ENCODE peak calls at places on chromosomes 6 and 20, in seven cellular contexts. T is suprapubic skin, U is dorsolateral prefrontal cortex, L is progenitor cell of endocrine pancreas, G is lung, C is B cell, R is epithelial cell of esophagus. S is an unnamed sample.

GRCh38 chr6:44831002-44831610 is 443.6 kb downstream of the CDC5L start:
- DNase-seq in T (no peak), U (no peak), L (no peak), G (no peak), C (no peak), R (no peak), S (no peak)

GRCh38 chr20:48404598-48404997 is 423.2 kb downstream of the PREX1 start:
- DNase-seq in T (no peak), U (no peak), L (no peak), G (no peak), C (no peak), R (no peak), S (no peak)

GRCh38 chr20:63273635-63274380 is 1.2 kb downstream of the ARFGAP1 start:
- DNase-seq in T (no peak), U (no peak), L (no peak), G (no peak), C (no peak), R (peak), S (no peak)

GRCh38 chr6:1049900-1050299 is 262.0 kb upstream of the FOXQ1 start:
- DNase-seq in T (no peak), U (no peak), L (no peak), G (no peak), C (no peak), R (no peak), S (no peak)

GRCh38 chr6:81451787-81452186 is 300.7 kb downstream of the TENT5A start:
- DNase-seq in T (no peak), U (no peak), L (no peak), G (no peak), C (no peak), R (peak), S (no peak)

GRCh38 chr6:155486795-155487294 is 31.2 kb upstream of the NOX3 start:
- DNase-seq in T (no peak), U (no peak), L (no peak), G (no peak), C (no peak), R (no peak), S (no peak)

GRCh38 chr6:100549406-100550167 is 84.9 kb upstream of the SIM1 start:
- DNase-seq in T (no peak), U (no peak), L (no peak), G (no peak), C (no peak), R (peak), S (no peak)

GRCh38 chr20:23520185-23520584 is 29.3 kb downstream of the CST8 start:
- DNase-seq in T (no peak), U (no peak), L (no peak), G (no peak), C (no peak), R (no peak), S (no peak)

GRCh38 chr6:79048611-79049010 is 29.4 kb downstream of the PHIP start:
- DNase-seq in T (no peak), U (no peak), L (no peak), G (no peak), C (no peak), R (peak), S (peak)

GRCh38 chr20:50019466-50020256 is 36.9 kb downstream of the SNAI1 start:
- DNase-seq in T (no peak), U (peak), L (no peak), G (no peak), C (no peak), R (peak), S (no peak)

GRCh38 chr20:20273281-20273680 is 94.6 kb upstream of the INSM1 start:
- DNase-seq in T (no peak), U (no peak), L (no peak), G (no peak), C (no peak), R (peak), S (no peak)

DNA sequence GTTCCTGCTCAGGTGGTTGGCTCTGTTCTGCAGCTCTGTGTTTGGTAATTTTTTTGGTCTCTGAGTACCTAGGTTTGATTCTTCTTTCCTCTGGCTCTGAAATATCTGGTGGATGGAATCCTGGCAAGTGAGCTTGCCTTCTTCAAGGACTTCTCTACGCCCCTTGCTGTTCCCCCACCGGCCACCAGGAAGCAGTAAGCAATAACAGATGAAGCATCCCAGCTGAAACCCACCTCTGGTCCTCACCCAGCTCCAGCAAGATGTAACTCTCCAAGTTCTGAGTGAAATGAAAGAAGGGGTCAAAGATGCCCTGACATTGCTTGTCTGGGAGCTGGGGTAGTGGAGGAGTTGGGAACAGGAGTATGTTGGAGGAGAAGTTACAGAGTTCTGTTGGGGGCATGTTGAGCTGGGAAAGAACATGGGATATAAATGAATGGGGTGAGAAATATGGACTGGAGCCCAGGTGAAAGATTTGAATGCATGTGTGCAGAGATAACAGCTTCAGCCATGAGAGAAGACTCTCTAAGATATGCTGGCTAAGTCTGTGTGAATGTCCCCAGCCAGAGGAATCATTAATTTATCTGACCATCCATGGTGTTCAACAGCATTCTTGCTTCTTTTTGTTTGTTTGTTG is 51.3 kb upstream of the GLP1R start:
- DNase-seq in T (no peak), U (no peak), L (peak), G (no peak), C (no peak), R (peak), S (peak)
- TF ChIP-seq CTCF in T (peak), U (no peak), L (peak), G (peak), C (peak), R (peak), S (peak)

DNA sequence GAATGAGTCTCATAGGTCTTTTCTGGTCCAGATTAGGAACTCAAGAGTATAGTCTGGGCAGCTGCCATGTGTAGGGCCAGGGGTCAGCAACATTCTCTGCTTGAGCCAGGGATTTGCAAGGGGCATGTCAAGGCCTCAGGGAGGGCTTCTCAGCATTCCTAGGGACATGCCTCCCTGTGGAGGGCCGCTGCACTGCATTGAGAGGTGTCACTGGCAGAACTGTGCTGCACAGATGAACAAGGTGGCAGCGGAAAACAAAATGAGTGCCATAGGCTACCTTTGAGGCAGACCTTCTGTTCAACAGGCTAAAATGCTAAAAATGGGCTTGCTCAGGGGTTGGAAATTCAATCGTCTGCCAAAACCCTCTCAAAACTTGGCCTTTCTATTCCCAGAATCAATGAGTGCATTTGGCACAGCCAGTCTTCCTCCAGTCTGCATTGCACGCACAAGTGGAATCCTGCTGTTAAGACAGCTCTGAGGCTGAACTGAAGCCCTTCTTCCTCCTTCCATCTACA is 51.6 kb upstream of the SRPK1 start:
- DNase-seq in T (no peak), U (no peak), L (no peak), G (no peak), C (no peak), R (no peak), S (peak)
- TF ChIP-seq CTCF in T (no peak), U (no peak), L (peak), G (no peak), C (no peak), R (peak), S (no peak)

DNA sequence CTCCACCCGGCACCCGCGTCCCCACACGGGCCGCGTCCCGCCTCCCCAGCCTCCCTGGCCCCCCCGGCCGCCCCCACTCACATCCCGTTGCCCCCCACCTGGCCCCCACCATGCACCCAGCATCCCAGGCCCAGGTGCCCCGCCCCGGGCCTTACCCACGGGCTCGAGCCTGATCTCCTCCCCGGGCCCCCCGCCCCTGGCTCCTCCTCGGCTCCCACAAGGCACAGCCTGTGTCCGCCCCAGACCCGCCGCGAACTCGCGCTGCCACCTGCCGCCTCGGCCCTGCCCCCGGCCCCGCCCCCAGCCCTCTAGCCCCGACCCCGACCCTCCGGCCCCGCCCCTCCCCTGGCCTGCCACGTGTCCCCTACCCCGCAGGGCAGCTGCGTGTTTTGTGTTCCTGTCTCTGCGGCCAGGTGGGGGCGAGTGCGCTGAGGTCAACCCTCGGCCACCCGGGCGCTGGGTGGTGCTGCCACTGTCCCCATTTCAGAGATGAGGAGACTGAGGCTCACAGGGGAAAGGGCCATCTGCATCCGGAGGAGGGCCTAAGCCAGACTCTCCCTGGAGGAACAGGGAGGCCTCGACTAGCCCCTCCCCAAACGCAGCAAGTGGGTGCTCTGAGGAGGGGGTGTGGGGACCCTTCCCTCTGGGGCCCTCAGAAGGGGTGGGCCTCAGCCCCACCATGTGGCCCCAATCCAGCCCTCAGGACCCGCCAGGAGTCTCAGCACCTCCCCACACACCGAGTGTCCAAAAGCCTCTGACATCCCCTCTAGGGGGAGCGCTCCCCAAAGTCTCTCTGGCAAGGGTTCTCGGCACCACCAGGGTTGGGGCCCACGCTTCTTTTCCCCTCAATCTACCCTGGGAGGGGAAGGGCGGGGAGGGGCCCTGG is 99.8 kb downstream of the TAF4 start:
- DNase-seq in T (no peak), U (peak), L (no peak), G (no peak), C (no peak), R (no peak), S (no peak)
- TF ChIP-seq CTCF in T (no peak), U (no peak), L (no peak), G (no peak), C (no peak), R (no peak), S (no peak)

GRCh38 chr20:3781153-3781910 is at the start of gene SPEF1:
- DNase-seq in T (no peak), U (peak), L (peak), G (peak), C (peak), R (peak), S (peak)
- TF ChIP-seq CTCF in T (peak), U (peak), L (no peak), G (no peak), C (no peak), R (peak), S (peak)

S was measured in glutamatergic neuron.